ENCODE peak calls at places on chromosomes 2 and 18, in ten cellular contexts. K is left lung; T is SJSA1; M is pancreas; E is adipocyte; V is IMR-90; C is CD8-positive, alpha-beta memory T cell; J is PC-3; Y is upper lobe of right lung; W is mesenchymal stem cell. L is an unnamed sample. For H3K27me3 and H3K4me1, the result is how much of the 10 kb centered on the place peaks cover.

GRCh38 chr2:9189901-9190300 is 16.7 kb upstream of the ASAP2 start:
- DNase-seq in K (no peak), T (no peak), M (no peak), E (no peak), V (no peak), C (no peak), J (no peak), Y (no peak), W (no peak), L (no peak)

GRCh38 chr2:174327958-174328308 is 6.8 kb upstream of the SP9 start:
- DNase-seq in K (no peak), T (no peak), M (no peak), E (no peak), V (no peak), C (no peak), J (no peak), Y (no peak), W (peak), L (no peak)

GRCh38 chr2:186588940-186589732 is 720 bp upstream of the ITGAV start:
- DNase-seq in K (no peak), T (no peak), M (no peak), E (peak), V (no peak), C (no peak), J (no peak), Y (no peak), W (no peak), L (no peak)

GRCh38 chr2:42076357-42076921 is 28.6 kb downstream of the PKDCC start:
- DNase-seq in K (no peak), T (no peak), M (no peak), E (no peak), V (no peak), C (no peak), J (peak), Y (no peak), W (no peak), L (no peak)

GRCh38 chr18:76957384-76958355 is 135.3 kb downstream of the ZNF236 start:
- DNase-seq in K (no peak), T (no peak), M (no peak), E (no peak), V (no peak), C (no peak), J (no peak), Y (no peak), W (no peak), L (no peak)

GRCh38 chr2:23803965-23804542 is 122.9 kb downstream of the ATAD2B start:
- DNase-seq in K (no peak), T (no peak), M (peak), E (peak), V (peak), C (no peak), J (peak), Y (peak), W (no peak), L (peak)

GRCh38 chr2:11719230-11719977 is 27.0 kb upstream of the LPIN1 start:
- DNase-seq in K (no peak), T (no peak), M (no peak), E (no peak), V (no peak), C (no peak), J (no peak), Y (no peak), W (no peak), L (no peak)

GRCh38 chr18:9100796-9101195 is 1.7 kb upstream of the NDUFV2 start:
- DNase-seq in K (no peak), T (no peak), M (no peak), E (no peak), V (no peak), C (no peak), J (peak), Y (no peak), W (no peak), L (no peak)

GRCh38 chr2:185502351-185502750 is 236.3 kb upstream of the FSIP2 start:
- DNase-seq in K (no peak), T (no peak), M (no peak), E (peak), V (no peak), C (no peak), J (no peak), Y (no peak), W (no peak), L (no peak)

GRCh38 chr2:131038258-131039100 is 54.8 kb downstream of the FAM168B start:
- DNase-seq in K (no peak), T (no peak), M (no peak), E (no peak), V (no peak), C (no peak), J (no peak), Y (peak), W (no peak), L (no peak)
- H3K27me3 ChIP-seq in K (half or more), T (under half), M (under half), E (under half), V (under half), C (under half), J (under half), Y (under half), W (under half), L (under half)

DNA sequence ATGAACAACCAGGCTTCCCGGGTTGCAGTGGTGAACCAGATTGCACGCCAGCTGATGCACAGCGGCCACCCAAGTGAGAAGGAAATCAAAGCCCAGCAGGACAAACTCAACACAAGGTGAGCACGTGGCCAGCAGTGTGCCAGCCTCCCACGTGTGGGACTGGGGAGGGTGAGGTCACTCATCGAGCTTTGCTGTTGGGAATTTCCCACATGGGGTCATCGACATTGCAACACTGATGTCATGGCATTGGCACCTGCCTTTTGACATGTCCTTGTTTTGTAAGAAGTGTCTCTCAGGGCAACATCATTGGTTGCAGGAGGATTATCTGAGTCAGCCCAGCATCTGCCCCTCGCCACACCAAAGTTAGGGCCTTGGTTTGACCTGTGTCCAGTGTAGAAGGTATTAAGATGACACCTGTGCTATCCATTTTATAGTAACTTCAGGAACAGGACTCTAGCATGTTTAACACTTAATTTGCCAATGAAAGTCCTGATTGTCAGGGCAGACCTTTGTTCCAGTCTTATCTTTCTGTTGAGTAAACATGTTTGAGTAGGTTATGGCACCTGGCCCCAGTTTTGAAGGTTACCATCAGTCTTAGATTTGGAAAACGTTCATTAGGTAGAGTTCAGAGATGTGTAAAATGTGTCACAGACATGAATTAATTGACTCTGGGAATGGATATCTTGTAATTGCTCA is 93.4 kb upstream of the EML6 start:
- DNase-seq in K (no peak), T (peak), M (peak), E (no peak), V (peak), C (no peak), J (peak), Y (peak), W (peak), L (peak)
- H3K4me1 ChIP-seq in K (under half), T (half or more), M (under half), E (half or more), V (under half), C (under half), J (under half), Y (under half), W (under half), L (under half)

GRCh38 chr2:240069846-240070245 is 16.5 kb upstream of the OR6B3 start:
- DNase-seq in K (no peak), T (no peak), M (no peak), E (no peak), V (no peak), C (no peak), J (peak), Y (no peak), W (peak), L (peak)

GRCh38 chr2:240066489-240066888 is 13.2 kb upstream of the OR6B3 start:
- DNase-seq in K (no peak), T (no peak), M (no peak), E (no peak), V (no peak), C (no peak), J (no peak), Y (no peak), W (no peak), L (no peak)

GRCh38 chr2:240070907-240071306 is 17.6 kb upstream of the OR6B3 start:
- DNase-seq in K (no peak), T (no peak), M (no peak), E (no peak), V (no peak), C (no peak), J (no peak), Y (no peak), W (no peak), L (no peak)

GRCh38 chr2:240064898-240065297 is 11.6 kb upstream of the OR6B3 start:
- DNase-seq in K (no peak), T (no peak), M (no peak), E (no peak), V (no peak), C (no peak), J (no peak), Y (no peak), W (no peak), L (no peak)

GRCh38 chr2:240068193-240068592 is 14.9 kb upstream of the OR6B3 start:
- DNase-seq in K (no peak), T (no peak), M (no peak), E (no peak), V (no peak), C (no peak), J (no peak), Y (no peak), W (no peak), L (no peak)
- H3K27me3 ChIP-seq in K (under half), T (under half), M (under half), E (under half), V (under half), C (under half), J (under half), Y (under half), W (under half), L (under half)

GRCh38 chr2:172168917-172169346 is 66.2 kb upstream of the DLX2 start:
- DNase-seq in K (no peak), T (no peak), M (no peak), E (peak), V (peak), C (no peak), J (peak), Y (no peak), W (peak), L (no peak)
- H3K4me1 ChIP-seq in K (under half), T (under half), M (under half), E (under half), V (under half), C (under half), J (under half), Y (under half), W (under half), L (under half)

DNA sequence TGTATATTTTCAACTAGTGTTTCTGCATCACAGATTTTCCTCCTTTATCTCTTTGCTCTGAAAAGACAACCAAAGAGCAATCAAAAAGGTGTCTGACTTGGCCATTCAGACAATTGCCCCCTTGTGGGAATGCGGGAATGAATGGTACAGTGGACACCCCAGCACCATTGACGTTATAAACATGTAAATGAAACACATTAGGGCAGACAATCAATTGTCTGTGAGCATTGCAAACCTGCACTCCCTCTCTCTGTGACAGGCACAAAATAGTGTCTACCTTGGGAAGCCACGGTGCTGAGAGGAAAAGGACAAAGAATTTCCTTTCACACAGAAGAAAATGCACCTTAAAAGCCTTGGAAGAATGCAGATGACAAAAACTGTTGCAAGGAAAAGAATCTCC is 8.0 kb downstream of the ZEB2 start:
- DNase-seq in K (no peak), T (peak), M (no peak), E (no peak), V (no peak), C (no peak), J (no peak), Y (no peak), W (no peak), L (no peak)
- H3K27me3 ChIP-seq in K (half or more), T (under half), M (under half), E (under half), V (under half), C (under half), J (under half), Y (under half), W (under half), L (half or more)

GRCh38 chr2:26722911-26723310 is 30.4 kb downstream of the KCNK3 start:
- DNase-seq in K (no peak), T (no peak), M (no peak), E (no peak), V (no peak), C (no peak), J (no peak), Y (no peak), W (no peak), L (no peak)

GRCh38 chr2:26724004-26724750 is 31.7 kb downstream of the KCNK3 start:
- DNase-seq in K (no peak), T (peak), M (peak), E (peak), V (peak), C (no peak), J (peak), Y (peak), W (peak), L (no peak)

GRCh38 chr2:26722328-26722727 is 29.8 kb downstream of the KCNK3 start:
- DNase-seq in K (no peak), T (no peak), M (no peak), E (no peak), V (no peak), C (no peak), J (no peak), Y (no peak), W (no peak), L (no peak)

GRCh38 chr2:26724784-26725515 is 32.4 kb downstream of the KCNK3 start:
- DNase-seq in K (no peak), T (no peak), M (no peak), E (no peak), V (no peak), C (no peak), J (no peak), Y (no peak), W (no peak), L (no peak)

GRCh38 chr2:26723475-26723874 is 31.0 kb downstream of the KCNK3 start:
- DNase-seq in K (no peak), T (no peak), M (no peak), E (no peak), V (no peak), C (no peak), J (no peak), Y (no peak), W (no peak), L (no peak)
- H3K4me1 ChIP-seq in K (under half), T (under half), M (half or more), E (half or more), V (under half), C (under half), J (under half), Y (under half), W (under half), L (under half)

DNA sequence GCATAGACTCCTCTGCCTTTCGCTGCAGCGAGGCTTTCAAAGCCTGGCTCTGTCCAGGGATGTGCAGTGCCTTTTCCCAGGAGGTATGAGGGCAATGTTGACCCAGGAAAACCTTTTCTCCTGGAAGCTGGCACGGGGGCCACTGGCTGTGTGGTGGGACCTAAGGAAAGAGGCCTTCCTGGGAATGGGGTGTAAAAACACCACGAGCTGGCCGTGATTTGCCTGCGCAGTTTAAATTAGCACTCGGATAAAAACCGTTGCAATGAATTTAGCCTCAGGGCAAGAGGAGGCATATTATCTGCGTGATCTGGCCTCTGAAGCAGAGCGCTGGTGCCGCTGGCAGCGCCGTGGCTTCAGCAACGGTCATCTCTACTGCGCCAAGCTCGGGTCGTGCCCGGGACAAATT is 3.0 kb downstream of the OSR1 start:
- DNase-seq in K (no peak), T (no peak), M (no peak), E (peak), V (peak), C (no peak), J (no peak), Y (no peak), W (no peak), L (no peak)
- H3K27me3 ChIP-seq in K (half or more), T (under half), M (under half), E (under half), V (under half), C (half or more), J (under half), Y (half or more), W (half or more), L (half or more)